ENCODE peak calls at places on chromosomes 2 and 18, in four cellular contexts. One of them, this sample, is unnamed.

GRCh38 chr18:75475228-75475627 is 47.7 kb upstream of the SMIM21 start:
- DNase-seq in natural killer cell: no peak
- DNase-seq in nephron progenitor cell: no peak
- DNase-seq in lung: no peak
- DNase-seq in this sample: no peak

GRCh38 chr2:101788995-101789970 is 91.8 kb downstream of the MAP4K4 start:
- DNase-seq in natural killer cell: no peak
- DNase-seq in nephron progenitor cell: no peak
- DNase-seq in lung: no peak
- DNase-seq in this sample: no peak

GRCh38 chr2:233288663-233289062 is 19.0 kb upstream of the SAG start:
- DNase-seq in natural killer cell: no peak
- DNase-seq in nephron progenitor cell: no peak
- DNase-seq in lung: no peak
- DNase-seq in this sample: no peak

GRCh38 chr2:62884514-62884913 is 166.1 kb upstream of the OTX1 start:
- DNase-seq in natural killer cell: no peak
- DNase-seq in nephron progenitor cell: no peak
- DNase-seq in lung: no peak
- DNase-seq in this sample: no peak

GRCh38 chr2:48377646-48378045 is 152.3 kb upstream of the STON1 start:
- DNase-seq in natural killer cell: no peak
- DNase-seq in nephron progenitor cell: no peak
- DNase-seq in lung: no peak
- DNase-seq in this sample: no peak

GRCh38 chr2:104891145-104891544 is 37.2 kb downstream of the POU3F3 start:
- DNase-seq in natural killer cell: no peak
- DNase-seq in nephron progenitor cell: no peak
- DNase-seq in lung: no peak
- DNase-seq in this sample: no peak

GRCh38 chr2:75982750-75983149 is 272.0 kb upstream of the GCFC2 start:
- DNase-seq in natural killer cell: no peak
- DNase-seq in nephron progenitor cell: no peak
- DNase-seq in lung: no peak
- DNase-seq in this sample: no peak

GRCh38 chr2:54772531-54772930 is 49.1 kb downstream of the EML6 start:
- DNase-seq in natural killer cell: no peak
- DNase-seq in nephron progenitor cell: no peak
- DNase-seq in lung: no peak
- DNase-seq in this sample: no peak

GRCh38 chr2:238916875-238917590 is 69.1 kb downstream of the TWIST2 start:
- DNase-seq in natural killer cell: no peak
- DNase-seq in nephron progenitor cell: no peak
- DNase-seq in lung: no peak
- DNase-seq in this sample: no peak

GRCh38 chr18:29874519-29875098 is 1167.9 kb downstream of the DSC3 start:
- DNase-seq in natural killer cell: no peak
- DNase-seq in nephron progenitor cell: peak
- DNase-seq in lung: no peak
- DNase-seq in this sample: no peak

GRCh38 chr2:238123218-238123971 is 15.1 kb upstream of the KLHL30 start:
- DNase-seq in natural killer cell: no peak
- DNase-seq in nephron progenitor cell: no peak
- DNase-seq in lung: no peak
- DNase-seq in this sample: no peak

GRCh38 chr2:132991464-132992045 is 321.6 kb upstream of the LYPD1 start:
- DNase-seq in natural killer cell: no peak
- DNase-seq in nephron progenitor cell: no peak
- DNase-seq in lung: no peak
- DNase-seq in this sample: no peak

GRCh38 chr18:29060349-29060748 is 883.4 kb upstream of the CDH2 start:
- DNase-seq in natural killer cell: no peak
- DNase-seq in nephron progenitor cell: no peak
- DNase-seq in lung: no peak
- DNase-seq in this sample: no peak

GRCh38 chr2:150639383-150639782 is 151.9 kb upstream of the RND3 start:
- DNase-seq in natural killer cell: no peak
- DNase-seq in nephron progenitor cell: no peak
- DNase-seq in lung: no peak
- DNase-seq in this sample: no peak

GRCh38 chr2:39194686-39195085 is 49.1 kb downstream of the CDKL4 start:
- DNase-seq in natural killer cell: no peak
- DNase-seq in nephron progenitor cell: no peak
- DNase-seq in lung: no peak
- DNase-seq in this sample: no peak

GRCh38 chr18:27967938-27968803 is 208.8 kb downstream of the CDH2 start:
- DNase-seq in natural killer cell: no peak
- DNase-seq in nephron progenitor cell: no peak
- DNase-seq in lung: no peak
- DNase-seq in this sample: no peak

GRCh38 chr2:151860210-151860609 is 32.0 kb upstream of the ARL5A start:
- DNase-seq in natural killer cell: no peak
- DNase-seq in nephron progenitor cell: no peak
- DNase-seq in lung: no peak
- DNase-seq in this sample: no peak

GRCh38 chr2:36663851-36664715 is 32.4 kb upstream of the VIT start:
- DNase-seq in natural killer cell: no peak
- DNase-seq in nephron progenitor cell: no peak
- DNase-seq in lung: no peak
- DNase-seq in this sample: no peak

DNA sequence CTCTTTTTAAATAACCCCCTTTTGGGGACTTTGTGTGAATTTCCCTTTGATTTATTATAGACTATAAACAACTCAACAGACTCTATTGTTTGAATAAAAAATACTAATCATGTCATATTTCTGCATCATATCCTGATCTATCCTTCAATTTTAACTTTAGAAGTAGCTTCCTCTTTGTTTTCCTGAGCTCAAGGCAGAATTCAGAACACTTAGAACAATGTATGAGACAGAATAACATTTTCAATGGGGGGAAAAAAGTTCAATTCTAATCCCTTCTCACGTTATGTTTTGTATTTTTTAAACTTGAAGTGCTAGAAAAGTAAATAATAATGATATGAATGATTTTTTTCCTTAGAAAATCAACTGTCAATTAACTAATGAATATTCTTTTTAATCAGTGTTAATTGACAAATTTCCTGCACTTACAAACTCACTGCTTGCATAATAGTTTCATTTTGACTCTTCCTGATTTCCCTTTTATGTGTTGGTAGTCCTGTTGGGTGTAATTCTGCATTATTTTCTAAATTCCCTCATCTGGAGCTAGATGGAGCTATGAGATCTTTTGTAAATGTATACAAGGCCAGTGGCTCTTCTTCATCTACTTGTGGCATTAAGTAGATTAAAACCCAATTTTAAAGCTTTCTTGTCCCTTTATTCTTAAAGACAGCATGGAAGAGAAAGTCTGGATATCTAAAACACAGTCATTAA is 326.1 kb downstream of the PARD3B start:
- DNase-seq in natural killer cell: no peak
- DNase-seq in nephron progenitor cell: no peak
- DNase-seq in lung: no peak
- DNase-seq in this sample: no peak
- TF ChIP-seq CTCF in natural killer cell: no peak
- TF ChIP-seq CTCF in nephron progenitor cell: peak
- TF ChIP-seq CTCF in lung: no peak
- TF ChIP-seq CTCF in this sample: peak

DNA sequence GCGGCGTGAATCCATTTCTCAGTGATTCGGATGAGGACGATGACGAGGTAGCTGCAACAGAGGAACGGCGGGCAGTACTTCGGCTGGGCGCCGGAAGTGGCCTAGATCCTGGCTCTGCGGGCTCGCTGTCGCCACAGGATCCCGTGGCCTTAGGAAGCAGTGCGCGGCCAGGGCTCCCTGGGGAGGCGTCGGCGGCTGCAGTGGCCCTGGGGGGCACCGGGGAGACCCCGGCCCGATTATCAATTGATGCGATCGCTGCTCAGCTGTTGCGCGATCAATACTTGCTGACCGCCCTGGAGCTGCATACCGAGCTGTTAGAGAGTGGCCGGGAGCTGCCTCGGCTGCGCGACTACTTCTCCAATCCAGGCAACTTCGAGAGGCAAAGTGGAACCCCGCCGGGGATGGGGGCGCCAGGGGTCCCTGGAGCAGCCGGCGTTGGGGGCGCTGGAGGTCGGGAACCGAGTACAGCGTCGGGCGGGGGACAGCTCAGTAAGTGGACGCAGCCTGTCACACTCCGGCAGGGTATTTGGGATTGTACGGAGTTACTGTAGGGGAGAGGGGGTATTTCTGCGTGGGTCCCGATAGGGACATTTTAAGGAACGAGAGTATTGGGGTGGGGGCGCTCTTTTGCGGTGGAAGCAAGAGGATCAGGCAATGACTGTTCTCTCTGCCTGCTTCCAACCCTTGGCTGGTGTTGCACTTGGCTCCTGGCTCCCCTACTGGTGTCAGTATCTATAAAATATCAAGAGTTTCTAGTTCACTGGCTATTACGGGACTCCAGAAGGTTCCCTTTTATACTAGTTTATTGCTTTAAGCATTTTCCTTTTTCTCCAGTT is 706 bp downstream of the RELCH start:
- DNase-seq in natural killer cell: peak
- DNase-seq in nephron progenitor cell: peak
- DNase-seq in lung: peak
- DNase-seq in this sample: peak
- TF ChIP-seq CTCF in natural killer cell: peak
- TF ChIP-seq CTCF in nephron progenitor cell: no peak
- TF ChIP-seq CTCF in lung: no peak
- TF ChIP-seq CTCF in this sample: no peak

GRCh38 chr18:49089049-49089448 is 138.3 kb upstream of the SMAD7 start:
- DNase-seq in natural killer cell: no peak
- DNase-seq in nephron progenitor cell: no peak
- DNase-seq in lung: no peak
- DNase-seq in this sample: no peak

GRCh38 chr18:49094136-49094535 is 143.4 kb upstream of the SMAD7 start:
- DNase-seq in natural killer cell: no peak
- DNase-seq in nephron progenitor cell: no peak
- DNase-seq in lung: no peak
- DNase-seq in this sample: no peak

GRCh38 chr18:49094979-49095632 is 144.3 kb upstream of the SMAD7 start:
- DNase-seq in natural killer cell: no peak
- DNase-seq in nephron progenitor cell: no peak
- DNase-seq in lung: no peak
- DNase-seq in this sample: no peak

GRCh38 chr18:49096021-49096420 is 145.3 kb upstream of the SMAD7 start:
- DNase-seq in natural killer cell: no peak
- DNase-seq in nephron progenitor cell: no peak
- DNase-seq in lung: no peak
- DNase-seq in this sample: no peak

GRCh38 chr18:49090901-49091300 is 140.1 kb upstream of the SMAD7 start:
- DNase-seq in natural killer cell: no peak
- DNase-seq in nephron progenitor cell: no peak
- DNase-seq in lung: no peak
- DNase-seq in this sample: no peak
- TF ChIP-seq CTCF in natural killer cell: no peak
- TF ChIP-seq CTCF in nephron progenitor cell: no peak
- TF ChIP-seq CTCF in lung: no peak
- TF ChIP-seq CTCF in this sample: no peak

GRCh38 chr18:79780547-79780946 is 17.2 kb upstream of the KCNG2 start:
- DNase-seq in natural killer cell: no peak
- DNase-seq in nephron progenitor cell: no peak
- DNase-seq in lung: no peak
- DNase-seq in this sample: no peak

GRCh38 chr18:79781331-79781941 is 16.3 kb upstream of the KCNG2 start:
- DNase-seq in natural killer cell: no peak
- DNase-seq in nephron progenitor cell: no peak
- DNase-seq in lung: no peak
- DNase-seq in this sample: no peak

GRCh38 chr18:79784965-79785770 is 12.6 kb upstream of the KCNG2 start:
- DNase-seq in natural killer cell: no peak
- DNase-seq in nephron progenitor cell: no peak
- DNase-seq in lung: no peak
- DNase-seq in this sample: no peak

GRCh38 chr18:79784071-79784913 is 13.4 kb upstream of the KCNG2 start:
- DNase-seq in natural killer cell: no peak
- DNase-seq in nephron progenitor cell: no peak
- DNase-seq in lung: no peak
- DNase-seq in this sample: no peak

GRCh38 chr18:79782566-79783308 is 15.0 kb upstream of the KCNG2 start:
- DNase-seq in natural killer cell: no peak
- DNase-seq in nephron progenitor cell: no peak
- DNase-seq in lung: no peak
- DNase-seq in this sample: no peak
- TF ChIP-seq CTCF in natural killer cell: no peak
- TF ChIP-seq CTCF in nephron progenitor cell: no peak
- TF ChIP-seq CTCF in lung: no peak
- TF ChIP-seq CTCF in this sample: no peak

DNA sequence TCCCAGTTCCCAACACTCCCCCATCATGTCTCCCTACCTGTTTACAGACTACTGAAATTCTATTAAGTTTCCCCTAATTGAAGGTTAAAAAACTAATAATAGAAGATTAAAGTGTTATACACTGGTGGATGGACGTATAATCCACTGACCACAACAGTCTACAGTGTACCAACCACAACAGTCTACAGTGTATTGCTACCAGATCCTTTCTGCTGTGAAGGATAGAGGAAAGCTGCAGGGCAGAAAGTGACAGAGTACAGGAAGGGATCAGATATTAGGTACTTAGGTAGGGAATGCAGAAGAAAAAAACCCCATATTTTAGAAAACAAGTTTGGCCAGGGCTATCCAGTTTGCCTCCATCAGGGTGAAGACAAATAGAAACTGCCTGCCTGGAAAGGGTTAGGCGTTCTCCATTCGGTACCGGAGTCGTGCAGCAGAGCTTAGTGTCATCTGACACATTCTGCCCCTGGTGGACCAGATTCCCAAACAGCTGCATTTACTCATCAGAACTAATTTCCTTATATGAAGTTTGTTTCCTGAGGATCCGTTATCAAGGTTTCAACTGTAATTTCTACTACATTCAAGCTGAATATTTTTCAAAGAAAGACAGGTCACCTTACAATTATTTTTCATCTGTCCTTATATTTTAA is 49.9 kb downstream of the KLF7 start:
- DNase-seq in natural killer cell: no peak
- DNase-seq in nephron progenitor cell: no peak
- DNase-seq in lung: no peak
- DNase-seq in this sample: no peak
- TF ChIP-seq CTCF in natural killer cell: no peak
- TF ChIP-seq CTCF in nephron progenitor cell: no peak
- TF ChIP-seq CTCF in lung: no peak
- TF ChIP-seq CTCF in this sample: no peak

DNA sequence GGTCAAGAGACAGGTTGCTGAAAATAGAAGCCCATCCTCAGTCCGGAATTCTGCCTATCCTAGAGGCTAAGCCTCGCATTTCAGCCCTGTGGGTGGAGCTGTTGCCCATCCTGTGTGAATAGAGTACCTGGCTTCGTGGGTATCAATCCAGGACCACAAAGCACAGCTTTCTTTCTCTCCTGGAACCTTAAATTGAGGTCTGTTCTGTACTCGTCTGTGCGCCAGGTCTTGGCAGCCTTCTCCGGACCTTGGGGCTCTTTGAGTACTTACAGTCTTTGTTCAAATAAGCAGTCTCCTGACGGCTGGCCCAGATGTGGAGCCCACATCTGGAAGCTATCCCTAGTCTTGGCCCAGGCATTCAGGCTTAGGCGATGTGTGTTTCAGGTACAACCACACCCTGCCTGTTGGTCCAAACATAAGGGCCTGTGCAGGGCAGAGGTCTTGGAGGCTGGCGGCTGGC is 294.3 kb downstream of the BCL2 start:
- DNase-seq in natural killer cell: no peak
- DNase-seq in nephron progenitor cell: peak
- DNase-seq in lung: no peak
- DNase-seq in this sample: no peak
- TF ChIP-seq CTCF in natural killer cell: no peak
- TF ChIP-seq CTCF in nephron progenitor cell: peak
- TF ChIP-seq CTCF in lung: no peak
- TF ChIP-seq CTCF in this sample: no peak

This sample was measured in CD8-positive, alpha-beta T cell.